ENCODE peak calls at places on chromosomes 3 and 15, in nine cellular contexts. U is cardiac muscle cell, I is GM06990, D is tibial nerve, O is AG09309, H is foreskin fibroblast, R is Peyer's patch, C is K562, P is BE2C. J is an unnamed sample.
A peak's percentile ranks its signal among the peaks of the same experiment; 100 is the strongest.

GRCh38 chr3:85576091-85576690 is 617.4 kb downstream of the CADM2 start:
- DNase-seq in U (peak; percentile 70), H (peak; percentile 86), O (peak; percentile 14), C (peak; percentile 39), D (peak; percentile 68), R (no peak), I (no peak), P (peak; percentile 68), J (peak; percentile 67)

GRCh38 chr3:105967117-105967516 is 98.3 kb upstream of the CBLB start:
- DNase-seq in C (no peak), D (no peak), R (no peak), H (peak; percentile 83), P (no peak), O (peak; percentile 35), U (peak; percentile 72), I (no peak), J (no peak)

GRCh38 chr15:69504352-69505040 is 51.9 kb downstream of the RPLP1 start:
- DNase-seq in H (no peak), P (no peak), I (no peak), O (no peak), U (no peak), C (no peak), D (no peak), R (no peak), J (no peak)

GRCh38 chr3:126439346-126439967 is 36.2 kb downstream of the ZXDC start:
- DNase-seq in O (no peak), R (no peak), H (no peak), U (no peak), C (no peak), D (no peak), I (no peak), P (no peak), J (no peak)

GRCh38 chr15:50150851-50151250 is 31.1 kb upstream of the SLC27A2 start:
- DNase-seq in H (no peak), P (no peak), D (no peak), U (no peak), R (no peak), C (no peak), I (no peak), O (no peak), J (no peak)

GRCh38 chr15:91140561-91140960 is 40.5 kb downstream of the SV2B start:
- DNase-seq in O (no peak), C (no peak), R (no peak), P (no peak), H (no peak), D (no peak), I (no peak), U (no peak), J (no peak)

GRCh38 chr15:48370460-48370859 is 39.2 kb downstream of the DUT start:
- DNase-seq in O (peak; percentile 92), C (no peak), U (peak; percentile 52), H (peak; percentile 86), R (no peak), D (no peak), P (no peak), I (no peak), J (no peak)

GRCh38 chr3:194396897-194397756 is 1.9 kb downstream of the GP5 start:
- DNase-seq in D (no peak), P (no peak), R (no peak), U (peak; percentile 39), O (no peak), H (no peak), I (peak; percentile 50), C (no peak), J (no peak)

GRCh38 chr3:29454326-29454725 is 173.5 kb downstream of the RBMS3 start:
- DNase-seq in I (no peak), R (no peak), D (no peak), P (no peak), O (no peak), H (no peak), U (no peak), C (no peak), J (no peak)

GRCh38 chr3:172305552-172305951 is 142.7 kb downstream of the GHSR start:
- DNase-seq in P (no peak), D (no peak), C (no peak), H (peak; percentile 93), R (no peak), I (no peak), O (no peak), U (peak; percentile 40), J (no peak)

GRCh38 chr3:36992806-36993325 is at the start of gene EPM2AIP1:
- DNase-seq in U (no peak), H (peak; percentile 100), D (no peak), O (no peak), C (no peak), I (no peak), P (peak; percentile 93), R (no peak), J (no peak)

GRCh38 chr3:191246628-191247027 is 47.6 kb downstream of the OSTN start:
- DNase-seq in D (no peak), O (peak; percentile 40), C (no peak), I (no peak), U (peak; percentile 33), R (no peak), H (peak; percentile 84), P (no peak), J (no peak)

DNA sequence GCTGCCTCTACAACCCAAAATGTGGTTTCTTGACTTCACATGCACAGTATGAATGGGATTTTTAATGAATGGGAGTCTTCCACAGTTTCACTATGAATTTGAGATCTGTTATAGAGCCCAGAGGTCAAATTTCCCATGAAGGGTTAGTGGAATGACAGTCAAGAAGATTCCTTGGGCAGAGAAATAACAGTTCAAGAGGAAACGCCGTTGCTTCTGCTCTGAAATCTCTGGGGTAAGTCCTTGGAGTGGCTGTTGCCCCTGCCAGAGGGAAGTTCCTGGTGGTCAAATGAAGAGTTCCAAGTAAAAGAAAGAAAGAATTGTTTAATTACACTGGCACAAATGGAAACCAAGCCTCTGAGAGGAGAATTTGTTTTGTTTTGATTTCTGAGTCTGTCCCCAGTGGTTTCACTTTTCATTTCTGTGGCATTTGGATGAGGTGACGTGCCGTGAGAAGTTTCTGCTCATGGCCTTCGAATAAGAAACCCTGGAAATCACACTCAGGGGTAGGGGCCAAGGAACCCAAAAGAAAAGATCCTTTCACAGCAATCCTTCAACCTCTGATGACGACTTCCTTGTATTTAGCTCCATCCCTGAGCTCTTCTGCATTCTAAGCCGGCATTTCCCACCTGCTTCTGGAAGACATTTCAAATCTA is 77.5 kb upstream of the IL12A start:
- DNase-seq in P (no peak), O (no peak), D (no peak), R (no peak), H (no peak), C (no peak), U (no peak), I (peak; percentile 18), J (peak; percentile 78)
- TF ChIP-seq CTCF in P (no peak), O (no peak), D (no peak), R (no peak), H (no peak), C (no peak), U (no peak), I (no peak), J (peak; percentile 0)

DNA sequence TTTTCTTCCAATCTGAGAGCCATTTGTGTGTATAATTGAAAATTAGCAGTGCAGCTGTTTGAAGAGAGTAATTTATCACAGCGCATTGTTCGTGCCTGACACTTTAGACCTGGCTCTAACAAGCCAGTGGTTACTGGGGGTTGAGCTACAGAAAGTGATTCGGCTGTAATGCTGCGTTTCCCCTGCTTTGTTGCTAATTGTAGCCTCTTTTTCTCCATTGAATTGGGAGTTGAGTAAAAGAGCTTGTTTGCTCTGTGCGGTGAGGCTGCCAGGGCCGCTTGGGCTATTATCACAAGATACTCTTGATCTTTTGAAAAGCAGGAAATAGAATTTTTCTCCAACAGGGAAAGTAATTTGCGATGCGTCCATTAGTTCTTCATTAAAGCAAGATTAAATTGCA is 64.9 kb upstream of the CCDC39 start:
- DNase-seq in D (no peak), C (no peak), U (no peak), O (no peak), R (no peak), P (no peak), I (no peak), H (no peak), J (no peak)
- H3K4me3 ChIP-seq in D (no peak overlapping the region), C (no peak overlapping the region), U (no peak overlapping the region), O (no peak overlapping the region), R (no peak overlapping the region), P (no peak overlapping the region), I (no peak overlapping the region), H (no peak overlapping the region), J (no peak overlapping the region)

DNA sequence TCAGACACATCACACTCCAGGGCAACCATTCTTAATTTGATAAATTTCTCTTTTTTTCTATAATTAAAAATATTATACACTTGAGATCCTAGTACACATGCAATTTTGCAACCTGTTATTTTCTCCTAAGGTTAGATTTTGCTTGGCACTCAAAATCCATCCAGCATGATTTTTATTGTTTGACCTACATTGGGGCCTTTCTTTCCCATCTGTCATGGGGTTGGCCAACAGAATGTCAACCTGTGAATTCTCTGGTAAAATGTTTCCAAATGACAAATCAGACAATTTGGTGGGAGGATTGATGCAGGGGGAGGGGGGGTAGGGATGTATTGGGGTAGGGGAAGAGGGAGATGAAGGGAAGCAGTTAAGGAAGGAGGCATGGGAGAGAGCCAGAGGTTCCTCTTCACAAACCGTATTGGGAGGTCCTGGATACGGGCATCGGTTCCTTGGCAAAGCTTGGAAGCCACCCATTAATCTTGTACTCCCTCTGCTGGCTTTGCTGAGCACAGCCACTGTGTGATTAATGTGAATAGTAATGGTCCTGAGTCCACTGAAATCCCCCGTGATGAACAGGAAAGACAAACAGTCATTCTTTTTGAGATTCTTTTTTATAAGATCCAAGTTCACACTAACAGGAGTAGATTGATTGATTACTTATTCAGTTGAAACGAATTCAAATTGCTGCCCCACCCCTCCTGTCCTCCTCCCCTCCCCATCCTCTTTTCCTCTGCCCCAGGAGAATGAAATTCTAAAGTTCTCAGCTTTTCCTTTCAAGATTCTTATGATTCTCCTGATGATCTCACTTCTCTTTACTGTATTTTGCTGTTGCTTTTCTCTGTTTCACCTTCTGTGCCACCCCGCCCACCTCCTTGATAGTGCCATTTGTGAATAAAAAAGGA is 82.2 kb upstream of the SLC25A26 start:
- DNase-seq in H (peak; percentile 84), D (peak; percentile 52), R (no peak), O (no peak), C (peak; percentile 6), P (peak; percentile 74), I (peak; percentile 13), U (peak; percentile 81), J (peak; percentile 50)
- TF ChIP-seq CTCF in H (peak; percentile 75), D (peak; percentile 59), R (peak; percentile 82), O (peak; percentile 86), C (peak; percentile 52), P (peak; percentile 92), I (peak; percentile 61), U (peak; percentile 83), J (peak; percentile 61)

GRCh38 chr15:88752501-88752900 is 50.7 kb upstream of the ACAN start:
- DNase-seq in P (no peak), U (no peak), I (no peak), O (no peak), D (no peak), C (no peak), H (no peak), R (no peak), J (no peak)

GRCh38 chr15:88752956-88753355 is 50.3 kb upstream of the ACAN start:
- DNase-seq in C (no peak), P (no peak), I (no peak), U (no peak), H (no peak), O (no peak), D (no peak), R (no peak), J (no peak)

GRCh38 chr15:88756521-88756920 is 46.7 kb upstream of the ACAN start:
- DNase-seq in I (no peak), O (no peak), P (no peak), U (no peak), C (no peak), R (no peak), H (no peak), D (no peak), J (no peak)

GRCh38 chr15:88759872-88760271 is 43.4 kb upstream of the ACAN start:
- DNase-seq in R (no peak), U (no peak), H (no peak), D (no peak), I (no peak), P (no peak), O (no peak), C (no peak), J (no peak)

GRCh38 chr15:88756926-88757325 is 46.3 kb upstream of the ACAN start:
- DNase-seq in R (no peak), O (no peak), C (no peak), D (no peak), I (no peak), H (no peak), U (no peak), P (no peak), J (no peak)
- H3K4me3 ChIP-seq in R (no peak overlapping the region), O (no peak overlapping the region), C (no peak overlapping the region), D (no peak overlapping the region), I (no peak overlapping the region), H (no peak overlapping the region), U (no peak overlapping the region), P (no peak overlapping the region), J (no peak overlapping the region)

J was measured in GM12865.